ENCODE peak calls at places on chromosomes 3 and 15, in five cellular contexts. One of them, this sample, is unnamed.
A peak's percentile ranks its signal among the peaks of the same experiment; 100 is the strongest.

GRCh38 chr3:150149651-150150051 is 179.0 kb upstream of the PFN2 start:
- DNase-seq in stimulated activated CD4-positive, alpha-beta T cell treated with anti-CD3 and anti-CD28 coated beads, Interleukin-12 subunit alpha, Interleukin-12 subunit beta, amount 100 ng/mL, for 48 hours: no peak
- DNase-seq in NCI-H1694: no peak
- DNase-seq in BJ: peak; percentile 66
- DNase-seq in kidney tubule cell: peak; percentile 94
- DNase-seq in this sample: no peak

GRCh38 chr3:145259166-145259565 is 901.8 kb downstream of the PLOD2 start:
- DNase-seq in stimulated activated CD4-positive, alpha-beta T cell treated with anti-CD3 and anti-CD28 coated beads, Interleukin-12 subunit alpha, Interleukin-12 subunit beta, amount 100 ng/mL, for 48 hours: no peak
- DNase-seq in NCI-H1694: no peak
- DNase-seq in BJ: no peak
- DNase-seq in kidney tubule cell: no peak
- DNase-seq in this sample: no peak

GRCh38 chr3:9346141-9346540 is 16.7 kb upstream of the THUMPD3 start:
- DNase-seq in stimulated activated CD4-positive, alpha-beta T cell treated with anti-CD3 and anti-CD28 coated beads, Interleukin-12 subunit alpha, Interleukin-12 subunit beta, amount 100 ng/mL, for 48 hours: no peak
- DNase-seq in NCI-H1694: no peak
- DNase-seq in BJ: no peak
- DNase-seq in kidney tubule cell: no peak
- DNase-seq in this sample: no peak

GRCh38 chr3:160143482-160143881 is 81.7 kb upstream of the C3orf80 start:
- DNase-seq in stimulated activated CD4-positive, alpha-beta T cell treated with anti-CD3 and anti-CD28 coated beads, Interleukin-12 subunit alpha, Interleukin-12 subunit beta, amount 100 ng/mL, for 48 hours: no peak
- DNase-seq in NCI-H1694: no peak
- DNase-seq in BJ: no peak
- DNase-seq in kidney tubule cell: no peak
- DNase-seq in this sample: no peak

GRCh38 chr15:57570994-57571393 is 20.7 kb upstream of the MYZAP start:
- DNase-seq in stimulated activated CD4-positive, alpha-beta T cell treated with anti-CD3 and anti-CD28 coated beads, Interleukin-12 subunit alpha, Interleukin-12 subunit beta, amount 100 ng/mL, for 48 hours: no peak
- DNase-seq in NCI-H1694: no peak
- DNase-seq in BJ: peak; percentile 21
- DNase-seq in kidney tubule cell: peak; percentile 78
- DNase-seq in this sample: peak; percentile 22

GRCh38 chr3:123286308-123287023 is 84.7 kb downstream of the SEC22A start:
- DNase-seq in stimulated activated CD4-positive, alpha-beta T cell treated with anti-CD3 and anti-CD28 coated beads, Interleukin-12 subunit alpha, Interleukin-12 subunit beta, amount 100 ng/mL, for 48 hours: peak; percentile 3
- DNase-seq in NCI-H1694: peak; percentile 17
- DNase-seq in BJ: no peak
- DNase-seq in kidney tubule cell: peak; percentile 59
- DNase-seq in this sample: peak; percentile 64

GRCh38 chr3:40173291-40173710 is 136.2 kb upstream of the EIF1B start:
- DNase-seq in stimulated activated CD4-positive, alpha-beta T cell treated with anti-CD3 and anti-CD28 coated beads, Interleukin-12 subunit alpha, Interleukin-12 subunit beta, amount 100 ng/mL, for 48 hours: no peak
- DNase-seq in NCI-H1694: no peak
- DNase-seq in BJ: no peak
- DNase-seq in kidney tubule cell: no peak
- DNase-seq in this sample: no peak

GRCh38 chr15:94041731-94042130 is 189.6 kb upstream of the MCTP2 start:
- DNase-seq in stimulated activated CD4-positive, alpha-beta T cell treated with anti-CD3 and anti-CD28 coated beads, Interleukin-12 subunit alpha, Interleukin-12 subunit beta, amount 100 ng/mL, for 48 hours: no peak
- DNase-seq in NCI-H1694: no peak
- DNase-seq in BJ: no peak
- DNase-seq in kidney tubule cell: no peak
- DNase-seq in this sample: no peak

GRCh38 chr3:196179380-196180308 is 31.6 kb downstream of the ZDHHC19 start:
- DNase-seq in stimulated activated CD4-positive, alpha-beta T cell treated with anti-CD3 and anti-CD28 coated beads, Interleukin-12 subunit alpha, Interleukin-12 subunit beta, amount 100 ng/mL, for 48 hours: peak; percentile 83
- DNase-seq in NCI-H1694: peak; percentile 28
- DNase-seq in BJ: no peak
- DNase-seq in kidney tubule cell: peak; percentile 62
- DNase-seq in this sample: no peak